ENCODE peak calls at places on chromosomes 6 and 20, in five cellular contexts. W is AG04449, A is WTC11, B is GM06990, C is activated B cell treated with CpG ODN at 0.5 μM for 24 hours. N is an unnamed sample.

GRCh38 chr6:126787635-126788034 is 330.8 kb upstream of the RSPO3 start:
- DNase-seq in W (no peak), A (no peak), B (no peak), C (no peak), N (no peak)

GRCh38 chr6:43665376-43665775 is 20.5 kb downstream of the RSPH9 start:
- DNase-seq in W (no peak), A (no peak), B (no peak), C (no peak), N (no peak)

GRCh38 chr6:156752666-156753301 is 24.4 kb upstream of the ARID1B start:
- DNase-seq in W (no peak), A (peak; percentile 38), B (peak; percentile 62), C (peak; percentile 32), N (peak; percentile 48)

GRCh38 chr20:19568128-19568527 is 189.9 kb upstream of the RIN2 start:
- DNase-seq in W (no peak), A (no peak), B (no peak), C (no peak), N (no peak)

GRCh38 chr6:20291764-20292227 is 79.5 kb upstream of the MBOAT1 start:
- DNase-seq in W (peak; percentile 52), A (peak; percentile 87), B (no peak), C (peak; percentile 45), N (peak; percentile 66)

GRCh38 chr6:11386323-11386722 is 151.2 kb upstream of the TMEM170B start:
- DNase-seq in W (no peak), A (no peak), B (peak; percentile 63), C (no peak), N (peak; percentile 61)

GRCh38 chr6:11198663-11199603 is 33.5 kb downstream of the NEDD9 start:
- DNase-seq in W (no peak), A (no peak), B (no peak), C (no peak), N (peak; percentile 20)

GRCh38 chr20:37956099-37956498 is 53.2 kb downstream of the VSTM2L start:
- DNase-seq in W (no peak), A (no peak), B (no peak), C (no peak), N (no peak)

GRCh38 chr6:17584241-17584803 is 15.8 kb upstream of the FAM8A1 start:
- DNase-seq in W (no peak), A (no peak), B (no peak), C (no peak), N (peak; percentile 59)

GRCh38 chr20:57048027-57048869 is 218.2 kb downstream of the BMP7 start:
- DNase-seq in W (no peak), A (peak; percentile 76), B (peak; percentile 21), C (no peak), N (peak; percentile 66)

GRCh38 chr20:61297981-61298380 is 45.9 kb downstream of the CDH4 start:
- DNase-seq in W (no peak), A (no peak), B (no peak), C (no peak), N (no peak)

GRCh38 chr6:159168536-159169192 is 536 bp upstream of the FNDC1 start:
- DNase-seq in W (no peak), A (peak; percentile 79), B (peak; percentile 15), C (no peak), N (peak; percentile 21)
- TF ChIP-seq CTCF in W (peak; percentile 53), A (peak; percentile 32), B (no peak), C (no peak), N (no peak)

GRCh38 chr6:33425668-33426577 is 6.1 kb downstream of the SYNGAP1 start:
- DNase-seq in W (no peak), A (peak; percentile 93), B (peak; percentile 85), C (peak; percentile 68), N (peak; percentile 86)
- TF ChIP-seq CTCF in W (peak; percentile 70), A (peak; percentile 23), B (peak; percentile 65), C (no peak), N (peak; percentile 88)

GRCh38 chr6:63525186-63525878 is 46.9 kb upstream of the LOC128125822 start:
- DNase-seq in W (no peak), A (no peak), B (no peak), C (no peak), N (peak; percentile 18)

GRCh38 chr6:63516186-63516944 is 55.9 kb upstream of the LOC128125822 start:
- DNase-seq in W (no peak), A (no peak), B (no peak), C (no peak), N (no peak)

GRCh38 chr6:63523630-63524029 is 48.6 kb upstream of the LOC128125822 start:
- DNase-seq in W (no peak), A (no peak), B (no peak), C (no peak), N (no peak)

GRCh38 chr6:63526931-63527330 is 45.3 kb upstream of the LOC128125822 start:
- DNase-seq in W (no peak), A (no peak), B (no peak), C (no peak), N (no peak)

GRCh38 chr6:63521475-63522210 is 50.6 kb upstream of the LOC128125822 start:
- DNase-seq in W (no peak), A (no peak), B (no peak), C (no peak), N (no peak)
- TF ChIP-seq CTCF in W (no peak), A (no peak), B (no peak), C (no peak), N (no peak)

DNA sequence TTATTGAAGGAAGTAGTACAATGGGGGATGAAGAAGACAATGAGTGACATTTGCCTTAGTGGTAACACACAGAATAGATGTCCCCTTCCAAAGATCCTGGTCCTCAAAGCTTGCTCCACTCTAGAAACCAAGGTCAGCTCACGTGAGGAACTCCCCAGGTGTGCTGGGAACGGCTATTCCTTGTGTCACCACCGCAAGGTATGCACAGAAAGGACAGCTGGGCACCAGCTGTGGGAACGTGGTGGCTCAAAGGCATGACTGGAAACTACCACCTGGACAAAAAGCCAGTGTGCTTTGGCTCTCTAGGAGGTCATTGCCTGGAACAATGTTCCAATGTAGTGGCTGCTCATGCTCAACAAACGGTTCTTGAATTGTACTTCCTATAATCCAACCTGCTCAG is 94.0 kb downstream of the SLC22A3 start:
- DNase-seq in W (no peak), A (no peak), B (no peak), C (no peak), N (no peak)
- TF ChIP-seq CTCF in W (no peak), A (no peak), B (no peak), C (no peak), N (no peak)

GRCh38 chr20:3273371-3273770 is 34.4 kb upstream of the SLC4A11 start:
- DNase-seq in W (no peak), A (no peak), B (no peak), C (no peak), N (no peak)

GRCh38 chr20:3275064-3275935 is 36.3 kb upstream of the SLC4A11 start:
- DNase-seq in W (no peak), A (no peak), B (no peak), C (no peak), N (no peak)

GRCh38 chr20:3277686-3278465 is 38.9 kb upstream of the SLC4A11 start:
- DNase-seq in W (no peak), A (no peak), B (no peak), C (no peak), N (no peak)

GRCh38 chr20:3275966-3276365 is 37.0 kb upstream of the SLC4A11 start:
- DNase-seq in W (no peak), A (no peak), B (no peak), C (no peak), N (no peak)

GRCh38 chr20:3276400-3277015 is 37.5 kb upstream of the SLC4A11 start:
- DNase-seq in W (no peak), A (peak; percentile 23), B (no peak), C (no peak), N (peak; percentile 42)
- TF ChIP-seq CTCF in W (no peak), A (no peak), B (peak; percentile 46), C (no peak), N (peak; percentile 34)

GRCh38 chr6:53447869-53448268 is 97.0 kb downstream of the GCLC start:
- DNase-seq in W (no peak), A (no peak), B (no peak), C (no peak), N (no peak)
- TF ChIP-seq CTCF in W (no peak), A (no peak), B (no peak), C (no peak), N (no peak)

DNA sequence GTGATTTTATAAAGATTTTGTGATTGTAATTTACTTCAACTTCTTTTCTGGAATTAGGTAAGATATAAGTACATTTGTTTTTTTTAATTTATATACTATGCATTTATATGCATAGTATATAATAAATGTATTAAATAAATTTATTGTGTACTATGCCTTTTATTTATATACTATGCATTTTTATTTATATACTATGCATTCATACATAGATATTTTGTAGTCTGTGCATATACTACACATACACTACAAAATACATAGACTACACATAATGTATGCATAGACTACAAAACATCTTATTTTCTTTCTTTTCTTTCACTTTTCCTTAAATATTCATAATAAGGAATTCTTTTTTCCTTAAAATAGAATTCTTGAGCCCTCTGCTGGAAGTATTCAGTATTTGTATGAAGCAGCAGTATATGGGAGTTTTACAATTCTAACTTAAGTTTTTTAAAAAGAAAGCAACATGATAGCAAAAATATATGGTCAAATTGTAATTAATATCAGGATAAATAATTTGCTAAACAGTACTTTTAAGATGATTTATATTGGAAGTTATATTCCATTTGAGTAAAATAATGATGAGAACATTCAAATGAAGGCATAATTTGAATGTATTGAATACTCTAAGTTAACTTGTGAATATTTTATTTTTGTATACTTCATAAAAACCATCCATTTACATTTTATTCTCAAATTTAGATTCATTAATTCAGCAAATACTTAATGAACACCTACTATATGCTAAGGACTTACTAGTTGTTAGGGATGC is 129.3 kb downstream of the KLHL32 start:
- DNase-seq in W (no peak), A (no peak), B (no peak), C (no peak), N (no peak)
- TF ChIP-seq CTCF in W (no peak), A (peak; percentile 28), B (peak; percentile 46), C (no peak), N (peak; percentile 39)

DNA sequence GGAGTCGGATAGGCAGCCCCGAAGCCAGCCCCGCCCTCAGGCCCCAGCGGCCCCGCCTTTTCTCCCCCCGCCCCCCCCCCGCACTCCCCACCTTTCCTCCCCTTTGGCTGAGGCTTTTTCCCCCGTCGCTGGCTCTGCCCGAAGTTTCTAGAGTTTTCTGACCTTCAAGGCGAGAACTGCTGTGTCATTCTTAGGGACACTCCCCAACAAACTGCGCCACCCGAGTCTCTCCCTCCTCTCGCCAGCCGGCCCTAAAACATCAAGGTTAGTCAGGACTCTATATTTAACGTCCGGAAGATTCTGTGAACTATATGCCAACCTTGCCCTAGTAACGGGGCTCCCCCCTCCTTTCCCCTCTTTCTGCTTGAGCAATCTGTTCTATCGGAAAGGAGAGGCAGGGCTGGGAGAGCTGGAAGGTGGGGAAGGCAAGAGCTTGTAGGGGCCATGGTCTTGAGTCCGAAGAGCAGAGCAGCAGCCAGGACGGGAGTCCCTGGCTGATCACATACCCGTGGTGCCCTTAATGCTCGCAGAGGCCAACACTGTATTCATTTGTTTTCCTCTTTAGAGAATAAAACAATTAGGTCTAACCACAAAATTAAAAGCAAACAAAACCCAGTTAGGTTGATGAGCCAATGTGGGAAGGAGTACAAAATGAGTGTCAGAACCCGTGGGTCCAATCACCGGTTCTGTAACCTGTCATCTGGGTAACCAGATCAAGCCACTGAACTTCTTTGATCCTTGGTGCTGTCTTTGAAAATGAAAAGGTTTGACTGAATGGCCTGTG is 5.3 kb upstream of the HSPA1B start:
- DNase-seq in W (no peak), A (peak; percentile 58), B (peak; percentile 64), C (no peak), N (peak; percentile 71)
- TF ChIP-seq CTCF in W (no peak), A (no peak), B (no peak), C (no peak), N (no peak)

DNA sequence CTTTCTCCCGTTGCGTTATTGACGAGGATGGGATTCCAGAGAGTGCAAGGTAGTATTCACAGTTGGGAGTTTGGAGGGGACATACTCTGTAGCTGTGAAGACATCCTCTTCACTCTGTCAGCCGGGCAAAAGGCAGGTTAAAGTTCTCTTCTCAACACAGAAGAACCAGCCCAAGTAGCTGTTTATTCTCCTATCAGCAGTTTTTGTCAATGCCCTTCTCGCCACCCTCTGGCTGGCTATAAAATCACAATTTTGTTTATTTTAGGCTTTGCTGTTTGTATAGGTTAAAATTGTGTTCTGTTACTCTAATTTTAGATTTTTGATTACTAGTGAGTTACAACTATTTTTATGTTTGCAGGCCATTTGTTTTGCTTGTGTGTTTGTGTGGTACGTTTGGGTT is 37.9 kb upstream of the MAS1 start:
- DNase-seq in W (no peak), A (no peak), B (no peak), C (no peak), N (no peak)
- TF ChIP-seq CTCF in W (no peak), A (no peak), B (peak; percentile 27), C (no peak), N (peak; percentile 32)

N was measured in GM10248.